ENCODE peak calls at places on chromosomes 4 and X, in seven cellular contexts. S is kidney; F is fibroblast of villous mesenchyme; I is mammary epithelial cell; W is epithelial cell of esophagus; V is breast epithelium; M is CD8-positive, alpha-beta T cell. J is an unnamed sample.

GRCh38 chr4:32789026-32789608 is 2068.9 kb downstream of the PCDH7 start:
- DNase-seq in S (no peak), F (no peak), I (peak; percentile 1), W (peak; percentile 95), V (peak; percentile 22), M (no peak), J (no peak)

GRCh38 chr4:126604273-126604867 is 1028.4 kb upstream of the INTU start:
- DNase-seq in S (no peak), F (peak; percentile 56), I (peak; percentile 19), W (peak; percentile 54), V (no peak), M (no peak), J (peak; percentile 29)

GRCh38 chr4:188989371-188989770 is 850.1 kb downstream of the TRIML1 start:
- DNase-seq in S (no peak), F (no peak), I (peak; percentile 74), W (peak; percentile 91), V (no peak), M (no peak), J (no peak)

GRCh38 chrX:149630681-149631292 is 805 bp downstream of the TMEM185A start:
- DNase-seq in S (no peak), F (peak; percentile 67), I (peak; percentile 18), W (peak; percentile 39), V (no peak), M (no peak), J (no peak)

GRCh38 chrX:8346060-8346459 is 118.6 kb upstream of the VCX3B start:
- DNase-seq in S (no peak), F (no peak), I (peak; percentile 21), W (peak; percentile 50), V (no peak), M (no peak), J (no peak)

GRCh38 chr4:124177647-124178425 is 534.7 kb downstream of the ANKRD50 start:
- DNase-seq in S (no peak), F (peak; percentile 58), I (peak; percentile 81), W (peak; percentile 87), V (no peak), M (no peak), J (no peak)

GRCh38 chr4:139030614-139031235 is 15.1 kb downstream of the NOCT start:
- DNase-seq in S (no peak), F (peak; percentile 86), I (peak; percentile 66), W (peak; percentile 79), V (peak; percentile 65), M (peak; percentile 78), J (peak; percentile 86)

GRCh38 chrX:54891573-54891972 is 29.1 kb upstream of the TRO start:
- DNase-seq in S (no peak), F (peak; percentile 37), I (peak; percentile 37), W (peak; percentile 51), V (no peak), M (peak; percentile 24), J (peak; percentile 32)

GRCh38 chrX:40105791-40106676 is 8.3 kb upstream of the BCOR start:
- DNase-seq in S (peak; percentile 86), F (peak; percentile 58), I (peak; percentile 33), W (peak; percentile 62), V (no peak), M (peak; percentile 66), J (peak; percentile 76)

GRCh38 chr4:113300384-113301011 is 251.0 kb downstream of the ANK2 start:
- DNase-seq in S (no peak), F (peak; percentile 76), I (peak; percentile 92), W (peak; percentile 89), V (no peak), M (no peak), J (no peak)

GRCh38 chrX:52563105-52563504 is 46.2 kb upstream of the XAGE1B start:
- DNase-seq in S (peak; percentile 52), F (no peak), I (no peak), W (no peak), V (no peak), M (no peak), J (no peak)

GRCh38 chrX:22148565-22148964 is 116.4 kb downstream of the PHEX start:
- DNase-seq in S (no peak), F (no peak), I (no peak), W (no peak), V (no peak), M (no peak), J (no peak)

GRCh38 chr4:169305173-169305572 is 34.4 kb upstream of the SH3RF1 start:
- DNase-seq in S (no peak), F (no peak), I (no peak), W (no peak), V (no peak), M (no peak), J (no peak)

GRCh38 chr4:69092190-69092589 is 4.1 kb upstream of the UGT2B7 start:
- DNase-seq in S (no peak), F (peak; percentile 65), I (peak; percentile 66), W (peak; percentile 62), V (no peak), M (no peak), J (no peak)

GRCh38 chrX:146385529-146385928 is 424.0 kb upstream of the CXorf51B start:
- DNase-seq in S (no peak), F (no peak), I (no peak), W (no peak), V (no peak), M (no peak), J (no peak)

GRCh38 chrX:16160729-16161128 is 6.6 kb upstream of the MAGEB17 start:
- DNase-seq in S (no peak), F (peak; percentile 25), I (peak; percentile 85), W (peak; percentile 76), V (no peak), M (no peak), J (no peak)

GRCh38 chr4:16027114-16027513 is 56.7 kb downstream of the PROM1 start:
- DNase-seq in S (no peak), F (no peak), I (peak; percentile 69), W (peak; percentile 48), V (no peak), M (no peak), J (no peak)

GRCh38 chr4:103092245-103092644 is 7.4 kb downstream of the BDH2 start:
- DNase-seq in S (no peak), F (no peak), I (no peak), W (no peak), V (no peak), M (no peak), J (no peak)

GRCh38 chrX:15616531-15616930 is 15.8 kb upstream of the ACE2 start:
- DNase-seq in S (no peak), F (peak; percentile 47), I (no peak), W (no peak), V (no peak), M (no peak), J (no peak)

GRCh38 chr4:23135792-23136645 is 443.3 kb downstream of the GBA3 start:
- DNase-seq in S (no peak), F (peak; percentile 22), I (peak; percentile 8), W (peak; percentile 63), V (no peak), M (no peak), J (peak; percentile 57)

GRCh38 chr4:124459922-124460301 is 252.6 kb downstream of the ANKRD50 start:
- DNase-seq in S (no peak), F (peak; percentile 57), I (no peak), W (no peak), V (no peak), M (no peak), J (no peak)

GRCh38 chrX:19966056-19966455 is 24.8 kb downstream of the BCLAF3 start:
- DNase-seq in S (no peak), F (no peak), I (no peak), W (no peak), V (no peak), M (no peak), J (no peak)

GRCh38 chr4:152663203-152664066 is 16.4 kb downstream of the TMEM154 start:
- DNase-seq in S (no peak), F (peak; percentile 83), I (no peak), W (no peak), V (no peak), M (no peak), J (peak; percentile 76)

GRCh38 chr4:121764303-121764701 is 662 bp downstream of the SMIM43 start:
- DNase-seq in S (no peak), F (no peak), I (no peak), W (no peak), V (no peak), M (no peak), J (no peak)

GRCh38 chr4:121769341-121769740 is 4.4 kb upstream of the SMIM43 start:
- DNase-seq in S (no peak), F (no peak), I (no peak), W (peak; percentile 77), V (no peak), M (no peak), J (no peak)

GRCh38 chr4:121764702-121765367 is at the start of gene SMIM43:
- DNase-seq in S (peak; percentile 69), F (no peak), I (peak; percentile 18), W (peak; percentile 44), V (no peak), M (no peak), J (no peak)

GRCh38 chr4:121765941-121766538 is 1.1 kb upstream of the SMIM43 start:
- DNase-seq in S (no peak), F (no peak), I (no peak), W (no peak), V (no peak), M (no peak), J (no peak)

GRCh38 chr4:121765368-121765705 is 373 bp upstream of the SMIM43 start:
- DNase-seq in S (no peak), F (no peak), I (no peak), W (no peak), V (no peak), M (no peak), J (no peak)
- H3K4me3 ChIP-seq in S (no peak overlapping the region), F (peak overlapping the region; percentile 54), I (peak overlapping the region; percentile 53), W (peak overlapping the region; percentile 49), V (peak overlapping the region; percentile 66), M (no peak overlapping the region), J (no peak overlapping the region)

DNA sequence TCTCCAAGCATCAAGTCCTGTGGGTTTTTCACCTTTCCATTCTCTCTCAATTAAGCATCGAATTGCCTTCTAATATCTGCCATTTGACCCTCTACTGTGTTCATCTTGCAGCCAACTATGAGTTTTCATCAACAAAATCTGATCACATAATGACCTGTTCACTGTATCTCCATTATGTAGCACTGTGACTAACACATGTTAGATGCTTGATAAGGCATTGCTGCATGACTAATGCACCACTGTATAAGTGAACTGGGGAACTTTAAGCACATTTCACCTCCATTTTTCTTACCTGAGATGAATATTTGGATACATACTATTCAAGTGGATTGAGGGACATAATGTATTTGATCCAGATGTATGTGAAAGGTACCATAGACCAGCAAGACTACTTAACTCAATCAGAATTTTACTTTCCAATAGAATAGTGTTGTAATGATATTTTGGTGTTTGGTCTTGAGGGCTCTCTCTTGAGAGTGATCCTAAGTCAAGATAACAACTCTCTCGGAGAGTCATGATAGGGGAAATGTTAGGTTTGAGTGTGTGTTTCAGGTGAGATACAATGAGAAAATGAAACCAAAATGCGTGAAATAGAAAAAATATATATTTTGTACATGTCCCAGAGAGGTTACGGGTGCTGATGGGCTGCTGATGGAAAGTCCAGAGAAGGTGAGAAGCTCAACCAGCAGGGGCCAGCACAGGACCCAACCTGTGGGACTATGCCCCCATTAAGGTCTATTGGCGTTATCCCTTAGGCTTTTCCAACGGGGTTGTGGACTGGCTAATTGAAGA is 60.2 kb upstream of the HS3ST1 start:
- DNase-seq in S (no peak), F (no peak), I (peak; percentile 73), W (peak; percentile 72), V (no peak), M (no peak), J (no peak)
- TF ChIP-seq CTCF in S (peak; percentile 29), F (no peak), I (no peak), W (no peak), V (no peak), M (no peak), J (no peak)

GRCh38 chrX:630922-631496 is 418 bp downstream of the SHOX start:
- DNase-seq in S (no peak), F (no peak), I (no peak), W (no peak), V (no peak), M (no peak), J (no peak)
- H3K4me3 ChIP-seq in S (no peak overlapping the region), F (no peak overlapping the region), I (no peak overlapping the region), W (no peak overlapping the region), V (no peak overlapping the region), M (no peak overlapping the region), J (no peak overlapping the region)

GRCh38 chrX:153578200-153578835 is 20.6 kb downstream of the CCNQ start:
- DNase-seq in S (no peak), F (no peak), I (no peak), W (no peak), V (no peak), M (no peak), J (no peak)
- TF ChIP-seq CTCF in S (no peak), F (no peak), I (no peak), W (no peak), V (no peak), M (no peak), J (no peak)

J was measured in GM12865.